ENCODE peak calls at places on chromosomes 16 and 17, in five cellular contexts. Z, P, O, Y and J are unnamed samples.

GRCh38 chr16:1379054-1379862 is 27.5 kb downstream of the GNPTG start:
- DNase-seq in Y (peak; percentile 56), Z (peak; percentile 50), O (peak; percentile 57), P (peak; percentile 72), J (peak; percentile 93)

GRCh38 chr16:71311553-71312158 is 22.5 kb upstream of the CMTR2 start:
- DNase-seq in Z (peak; percentile 6), O (no peak), Y (peak; percentile 30), P (no peak), J (no peak)

GRCh38 chr17:34059423-34060220 is 195.5 kb upstream of the CCL2 start:
- DNase-seq in Y (no peak), P (no peak), O (no peak), Z (no peak), J (no peak)

GRCh38 chr17:74149597-74150427 is 53.7 kb upstream of the RPL38 start:
- DNase-seq in P (no peak), Z (no peak), Y (no peak), O (no peak), J (no peak)

GRCh38 chr16:15141586-15141985 is 47.5 kb upstream of the RRN3 start:
- DNase-seq in P (no peak), O (no peak), Y (no peak), Z (no peak), J (peak; percentile 70)

GRCh38 chr17:17783825-17784598 is 52.8 kb downstream of the SREBF1 start:
- DNase-seq in O (no peak), Z (peak; percentile 64), Y (peak; percentile 28), P (peak; percentile 38), J (peak; percentile 88)

GRCh38 chr17:45129426-45129939 is 2.8 kb downstream of the PLCD3 start:
- DNase-seq in O (no peak), Y (no peak), Z (no peak), P (peak; percentile 58), J (no peak)

GRCh38 chr16:57998484-57998883 is 2.0 kb downstream of the ZNF319 start:
- DNase-seq in O (no peak), Z (peak; percentile 14), P (peak; percentile 57), Y (peak; percentile 91), J (peak; percentile 90)

GRCh38 chr17:47850692-47851573 is at the start of gene SP6:
- DNase-seq in P (peak; percentile 91), Y (peak; percentile 64), Z (peak; percentile 14), O (no peak), J (peak; percentile 85)

DNA sequence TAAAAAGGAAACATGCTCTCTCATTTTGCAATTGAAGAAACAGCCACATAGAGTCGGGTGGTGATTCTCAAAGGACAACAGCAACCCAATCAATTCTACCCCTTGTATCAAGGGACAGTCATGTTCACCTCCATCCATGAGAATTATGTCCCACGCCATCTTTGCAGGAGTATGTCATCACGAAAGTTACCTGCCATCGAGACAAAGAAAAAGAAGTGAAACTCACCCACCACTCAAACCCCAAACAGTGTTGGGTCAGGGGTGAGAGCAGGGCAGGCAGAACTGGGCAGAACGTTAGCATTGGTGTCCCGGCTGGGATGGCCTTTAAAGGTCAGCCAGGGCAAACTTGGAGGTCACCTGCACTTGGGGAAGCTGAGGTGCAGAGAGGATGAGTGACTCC is 24.2 kb upstream of the HNF1B start:
- DNase-seq in P (no peak), Z (no peak), O (no peak), Y (no peak), J (no peak)
- H3K27ac ChIP-seq in P (no peak overlapping the region), Z (no peak overlapping the region), O (no peak overlapping the region), Y (no peak overlapping the region), J (no peak overlapping the region)

GRCh38 chr16:19755268-19755667 is 37.2 kb downstream of the IQCK start:
- DNase-seq in Z (no peak), P (no peak), O (no peak), Y (no peak), J (no peak)

GRCh38 chr16:19760336-19761060 is 42.4 kb downstream of the IQCK start:
- DNase-seq in Z (no peak), O (no peak), Y (no peak), P (no peak), J (no peak)

GRCh38 chr16:19757026-19757425 is 39.0 kb downstream of the IQCK start:
- DNase-seq in P (no peak), O (no peak), Z (peak; percentile 11), Y (no peak), J (no peak)

GRCh38 chr16:19754644-19755036 is 36.6 kb downstream of the IQCK start:
- DNase-seq in Z (no peak), P (no peak), Y (no peak), O (no peak), J (no peak)

GRCh38 chr16:19757762-19758595 is 39.9 kb downstream of the IQCK start:
- DNase-seq in P (no peak), O (no peak), Z (peak; percentile 49), Y (no peak), J (no peak)
- H3K27ac ChIP-seq in P (peak overlapping the region; percentile 15), O (peak overlapping the region; percentile 80), Z (no peak overlapping the region), Y (no peak overlapping the region), J (no peak overlapping the region)

DNA sequence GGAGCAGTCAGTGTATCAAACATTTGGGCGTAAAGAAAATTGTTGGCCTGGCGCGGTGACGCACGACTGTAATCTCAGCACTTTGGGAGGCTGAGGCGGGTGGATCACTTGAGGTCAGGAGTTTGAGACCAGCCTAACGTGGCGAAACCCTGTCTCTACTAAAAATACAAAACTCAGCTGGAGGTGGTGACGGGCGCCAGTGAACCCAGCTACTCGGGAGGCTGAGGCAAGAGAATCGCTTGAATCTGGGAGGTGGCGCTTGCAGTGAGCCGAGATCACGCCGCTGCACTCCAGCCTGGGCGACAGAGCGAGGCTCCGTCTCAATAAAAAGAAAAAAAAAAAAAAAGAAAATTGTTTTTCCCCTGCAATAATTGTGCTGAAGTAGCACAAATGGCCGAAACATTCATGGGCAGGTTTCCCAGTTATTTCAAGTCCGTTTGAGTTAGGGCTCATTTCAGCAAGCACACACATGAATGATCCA is 1.4 kb downstream of the GCSH start:
- DNase-seq in O (no peak), P (no peak), Z (peak; percentile 64), Y (no peak), J (no peak)
- H3K27ac ChIP-seq in O (peak overlapping the region; percentile 9), P (no peak overlapping the region), Z (no peak overlapping the region), Y (no peak overlapping the region), J (no peak overlapping the region)

DNA sequence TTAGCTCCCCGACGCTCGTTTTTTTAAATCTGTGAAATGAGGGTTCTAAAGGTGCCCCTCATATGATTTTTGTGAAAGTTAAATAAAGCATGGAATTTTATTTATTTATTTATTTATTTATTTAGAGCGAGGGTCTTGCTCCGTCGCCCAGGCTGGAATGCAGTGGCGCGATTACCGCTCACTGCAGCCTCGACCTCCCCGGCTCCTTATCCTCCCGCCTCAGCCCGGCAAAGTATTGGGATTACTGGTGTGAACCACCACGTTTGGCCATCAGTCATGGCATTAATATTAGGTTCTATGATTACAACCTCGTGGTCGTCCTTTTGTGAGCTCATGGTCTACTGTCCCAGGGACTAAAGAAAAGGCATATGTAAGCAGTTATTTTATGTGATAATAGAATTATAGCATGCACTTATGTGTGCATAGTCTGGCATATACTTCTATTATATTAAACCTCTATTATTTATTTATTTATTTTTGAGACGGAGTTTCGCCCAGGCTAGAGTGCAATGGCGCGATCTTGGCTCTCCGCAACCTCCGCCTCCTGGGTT is 557 bp upstream of the LUC7L start:
- DNase-seq in Z (no peak), O (no peak), Y (no peak), P (no peak), J (no peak)
- H3K27ac ChIP-seq in Z (no peak overlapping the region), O (peak overlapping the region; percentile 100), Y (peak overlapping the region; percentile 94), P (peak overlapping the region; percentile 98), J (peak overlapping the region; percentile 98)